ENCODE peak calls at places on chromosome 13, in eight cellular contexts. Y is heart left ventricle, B is A549, L is colonic mucosa, E is neural progenitor cell, M is tibial nerve, R is left ventricle myocardium inferior, V is PC-3. W is an unnamed sample.

GRCh38 chr13:40813662-40814454 is 24.4 kb downstream of the SLC25A15 start:
- DNase-seq in Y (no peak), B (peak; percentile 3), L (no peak), E (peak; percentile 41), M (no peak), R (no peak), V (peak; percentile 53), W (no peak)

GRCh38 chr13:65856464-65856863 is 1373.7 kb downstream of the PCDH9 start:
- DNase-seq in Y (no peak), B (no peak), L (no peak), E (no peak), M (no peak), R (no peak), V (no peak), W (no peak)

GRCh38 chr13:113765241-113765910 is 6.3 kb downstream of the TMEM255B start:
- DNase-seq in Y (no peak), B (no peak), L (no peak), E (no peak), M (no peak), R (no peak), V (no peak), W (no peak)

GRCh38 chr13:74210693-74211393 is 76.6 kb upstream of the KLF12 start:
- DNase-seq in Y (no peak), B (peak; percentile 15), L (no peak), E (no peak), M (peak; percentile 9), R (no peak), V (peak; percentile 61), W (no peak)

GRCh38 chr13:37382156-37382555 is 216.4 kb downstream of the POSTN start:
- DNase-seq in Y (no peak), B (no peak), L (no peak), E (no peak), M (no peak), R (no peak), V (no peak), W (no peak)

GRCh38 chr13:22082437-22083100 is 411.7 kb downstream of the FGF9 start:
- DNase-seq in Y (no peak), B (no peak), L (no peak), E (no peak), M (no peak), R (no peak), V (no peak), W (no peak)

GRCh38 chr13:38624822-38625221 is 62.1 kb upstream of the FREM2 start:
- DNase-seq in Y (no peak), B (no peak), L (no peak), E (no peak), M (no peak), R (no peak), V (no peak), W (no peak)

GRCh38 chr13:28657784-28658538 is 969 bp upstream of the POMP start:
- DNase-seq in Y (no peak), B (peak; percentile 11), L (no peak), E (peak; percentile 15), M (no peak), R (no peak), V (no peak), W (no peak)

GRCh38 chr13:66657165-66657895 is 572.8 kb downstream of the PCDH9 start:
- DNase-seq in Y (peak; percentile 23), B (peak; percentile 98), L (no peak), E (peak; percentile 4), M (peak; percentile 8), R (peak; percentile 66), V (peak; percentile 97), W (no peak)

GRCh38 chr13:22967669-22968068 is 213.1 kb upstream of the SGCG start:
- DNase-seq in Y (no peak), B (no peak), L (no peak), E (no peak), M (no peak), R (no peak), V (no peak), W (no peak)

GRCh38 chr13:21998279-21998678 is 327.4 kb downstream of the FGF9 start:
- DNase-seq in Y (no peak), B (no peak), L (no peak), E (peak; percentile 18), M (no peak), R (no peak), V (no peak), W (no peak)

GRCh38 chr13:36207672-36208071 is 6.7 kb downstream of the SOHLH2 start:
- DNase-seq in Y (no peak), B (no peak), L (no peak), E (no peak), M (no peak), R (no peak), V (no peak), W (no peak)

GRCh38 chr13:36530861-36531590 is 98.7 kb downstream of the CCNA1 start:
- DNase-seq in Y (no peak), B (no peak), L (no peak), E (no peak), M (no peak), R (no peak), V (no peak), W (no peak)

GRCh38 chr13:108214511-108215383 is 589 bp downstream of the LIG4 start:
- DNase-seq in Y (no peak), B (no peak), L (peak; percentile 19), E (peak; percentile 51), M (no peak), R (no peak), V (peak; percentile 19), W (peak; percentile 88)

GRCh38 chr13:83622422-83622784 is 259.9 kb downstream of the SLITRK1 start:
- DNase-seq in Y (no peak), B (no peak), L (no peak), E (no peak), M (no peak), R (no peak), V (no peak), W (no peak)

GRCh38 chr13:70353096-70353495 is 244.8 kb upstream of the KLHL1 start:
- DNase-seq in Y (no peak), B (no peak), L (no peak), E (peak; percentile 26), M (no peak), R (no peak), V (peak; percentile 15), W (no peak)

GRCh38 chr13:102678339-102679122 is 16.3 kb downstream of the METTL21C start:
- DNase-seq in Y (no peak), B (no peak), L (no peak), E (no peak), M (no peak), R (no peak), V (no peak), W (no peak)

DNA sequence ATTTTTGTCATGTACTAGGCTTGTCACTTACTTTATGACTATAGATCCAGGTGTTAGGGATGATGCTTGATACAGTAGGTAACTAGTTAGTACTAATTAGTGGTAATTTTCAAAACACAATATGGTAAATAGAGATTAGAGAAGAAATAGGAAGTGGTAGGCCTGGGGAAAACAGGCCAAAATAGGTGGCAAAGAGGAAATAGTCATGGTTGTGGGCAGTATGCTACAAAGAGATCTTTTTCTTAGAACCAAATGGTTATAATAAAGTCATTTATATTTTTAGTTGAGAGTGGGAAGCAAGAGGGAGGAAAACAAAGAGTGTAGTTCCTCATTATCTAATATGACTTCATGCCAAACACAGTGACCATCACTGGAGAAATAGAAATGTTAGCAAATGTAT is 9.1 kb upstream of the VWA8 start:
- DNase-seq in Y (no peak), B (no peak), L (no peak), E (no peak), M (no peak), R (no peak), V (no peak), W (no peak)
- TF ChIP-seq CTCF in Y (no peak), B (no peak), L (no peak), E (no peak), M (no peak), R (no peak), V (no peak), W (no peak)

GRCh38 chr13:110274687-110275086 is 32.3 kb downstream of the COL4A1 start:
- DNase-seq in Y (no peak), B (peak; percentile 7), L (no peak), E (peak; percentile 38), M (no peak), R (no peak), V (peak; percentile 3), W (no peak)

GRCh38 chr13:110271313-110271712 is 35.6 kb downstream of the COL4A1 start:
- DNase-seq in Y (no peak), B (no peak), L (no peak), E (no peak), M (no peak), R (no peak), V (no peak), W (no peak)

GRCh38 chr13:110272227-110272626 is 34.7 kb downstream of the COL4A1 start:
- DNase-seq in Y (no peak), B (no peak), L (peak; percentile 7), E (no peak), M (no peak), R (no peak), V (no peak), W (no peak)

GRCh38 chr13:110273254-110273653 is 33.7 kb downstream of the COL4A1 start:
- DNase-seq in Y (no peak), B (no peak), L (no peak), E (no peak), M (no peak), R (no peak), V (no peak), W (no peak)

GRCh38 chr13:110272651-110273050 is 34.3 kb downstream of the COL4A1 start:
- DNase-seq in Y (no peak), B (no peak), L (no peak), E (no peak), M (no peak), R (no peak), V (no peak), W (no peak)
- H3K4me1 ChIP-seq in Y (peaks cover 83% of the 10 kb centered on the region), B (peaks cover 4% of the 10 kb centered on the region), L (no peaks in the 10 kb centered on the region), E (peaks cover 18% of the 10 kb centered on the region), M (peaks cover 44% of the 10 kb centered on the region), R (peaks cover 96% of the 10 kb centered on the region), V (no peaks in the 10 kb centered on the region), W (no peaks in the 10 kb centered on the region)

GRCh38 chr13:48731957-48732569 is 78.3 kb downstream of the CYSLTR2 start:
- DNase-seq in Y (no peak), B (peak; percentile 25), L (peak; percentile 56), E (peak; percentile 73), M (peak; percentile 29), R (peak; percentile 39), V (peak; percentile 36), W (peak; percentile 61)
- H3K4me3 ChIP-seq in Y (no peak overlapping the region), B (no peak overlapping the region), L (no peak overlapping the region), E (no peak overlapping the region), M (no peak overlapping the region), R (peak overlapping the region; percentile 33), V (peak overlapping the region; percentile 47), W (peak overlapping the region; percentile 29)

DNA sequence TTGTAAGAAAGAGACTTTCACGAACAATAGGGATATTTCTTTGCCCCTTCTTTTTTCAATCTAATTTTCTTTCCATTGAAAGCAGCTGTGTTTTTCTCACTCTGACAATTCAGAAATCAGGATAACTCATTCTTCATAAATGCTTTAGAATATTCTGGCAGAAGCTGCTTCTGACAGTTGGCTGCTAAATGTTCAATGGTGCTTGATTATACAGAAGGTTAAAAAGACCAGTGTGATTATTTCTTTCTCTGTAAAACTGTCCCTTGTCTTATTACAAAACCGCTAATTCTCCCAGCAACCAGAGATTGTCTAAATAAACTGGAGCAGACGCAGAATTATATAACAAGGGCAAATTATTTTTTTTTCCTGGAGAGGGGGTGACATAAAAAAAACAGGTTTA is 394.4 kb downstream of the SPRY2 start:
- DNase-seq in Y (no peak), B (no peak), L (no peak), E (no peak), M (no peak), R (no peak), V (no peak), W (no peak)
- TF ChIP-seq CTCF in Y (no peak), B (no peak), L (no peak), E (no peak), M (no peak), R (no peak), V (no peak), W (no peak)

GRCh38 chr13:30456290-30456689 is 9.4 kb downstream of the HMGB1 start:
- DNase-seq in Y (no peak), B (no peak), L (no peak), E (no peak), M (no peak), R (no peak), V (no peak), W (no peak)
- H3K4me1 ChIP-seq in Y (peaks cover 3% of the 10 kb centered on the region), B (peaks cover under 1% of the 10 kb centered on the region), L (no peaks in the 10 kb centered on the region), E (no peaks in the 10 kb centered on the region), M (peaks cover under 1% of the 10 kb centered on the region), R (peaks cover under 1% of the 10 kb centered on the region), V (no peaks in the 10 kb centered on the region), W (peaks cover under 1% of the 10 kb centered on the region)

W was measured in CD8-positive, alpha-beta T cell.